ENCODE peak calls at places on chromosomes 16 and 17, in seven cellular contexts. L is heart left ventricle, Q is IMR-90, G is endothelial cell of umbilical vein, K is prostate gland, S is tibial nerve, O is A549. X is an unnamed sample.

GRCh38 chr17:28968269-28968913 is 17.1 kb upstream of the PHF12 start:
- DNase-seq in L (no peak), Q (no peak), G (no peak), K (no peak), S (no peak), O (no peak), X (no peak)

GRCh38 chr17:83194189-83194565 is 114.8 kb downstream of the METRNL start:
- DNase-seq in L (peak), Q (no peak), G (no peak), K (no peak), S (peak), O (no peak), X (no peak)

GRCh38 chr16:83619381-83620150 is 188.2 kb upstream of the HSBP1 start:
- DNase-seq in L (no peak), Q (no peak), G (no peak), K (no peak), S (no peak), O (no peak), X (no peak)

GRCh38 chr16:58970775-58971174 is 236.7 kb upstream of the GOT2 start:
- DNase-seq in L (no peak), Q (no peak), G (no peak), K (no peak), S (no peak), O (no peak), X (no peak)

GRCh38 chr17:1398900-1399299 is 1.1 kb downstream of the YWHAE start:
- DNase-seq in L (no peak), Q (peak), G (peak), K (peak), S (peak), O (no peak), X (no peak)

GRCh38 chr16:84829168-84829965 is 9.6 kb downstream of the CRISPLD2 start:
- DNase-seq in L (no peak), Q (peak), G (no peak), K (no peak), S (no peak), O (no peak), X (peak)

GRCh38 chr16:84500531-84500930 is 3.9 kb downstream of the MEAK7 start:
- DNase-seq in L (no peak), Q (no peak), G (no peak), K (no peak), S (no peak), O (no peak), X (no peak)

GRCh38 chr17:15291674-15292361 is 26.7 kb upstream of the PMP22 start:
- DNase-seq in L (peak), Q (peak), G (no peak), K (no peak), S (no peak), O (no peak), X (no peak)

GRCh38 chr17:31147507-31148202 is 52.9 kb downstream of the NF1 start:
- DNase-seq in L (no peak), Q (no peak), G (no peak), K (no peak), S (no peak), O (no peak), X (no peak)

GRCh38 chr17:7213895-7214299 is 5.7 kb downstream of the DLG4 start:
- DNase-seq in L (no peak), Q (peak), G (peak), K (peak), S (peak), O (peak), X (no peak)

GRCh38 chr17:48790607-48791127 is 26.4 kb downstream of the TTLL6 start:
- DNase-seq in L (no peak), Q (no peak), G (no peak), K (no peak), S (no peak), O (no peak), X (no peak)

GRCh38 chr16:2955438-2955778 is 8.7 kb upstream of the KREMEN2 start:
- DNase-seq in L (no peak), Q (no peak), G (no peak), K (no peak), S (no peak), O (no peak), X (no peak)

GRCh38 chr16:13906426-13907089 is 13.4 kb upstream of the ERCC4 start:
- DNase-seq in L (no peak), Q (no peak), G (no peak), K (no peak), S (no peak), O (no peak), X (no peak)

GRCh38 chr16:5036228-5037156 is 2.8 kb upstream of the NAGPA start:
- DNase-seq in L (no peak), Q (no peak), G (no peak), K (no peak), S (no peak), O (no peak), X (no peak)
- TF ChIP-seq POLR2A in L (no peak), Q (no peak), G (no peak), K (no peak), S (no peak), O (no peak), X (no peak)

GRCh38 chr17:45051060-45051719 is at the start of gene DCAKD:
- DNase-seq in L (peak), Q (peak), G (peak), K (peak), S (peak), O (peak), X (peak)
- TF ChIP-seq POLR2A in L (peak), Q (peak), G (peak), K (peak), S (peak), O (peak), X (peak)

DNA sequence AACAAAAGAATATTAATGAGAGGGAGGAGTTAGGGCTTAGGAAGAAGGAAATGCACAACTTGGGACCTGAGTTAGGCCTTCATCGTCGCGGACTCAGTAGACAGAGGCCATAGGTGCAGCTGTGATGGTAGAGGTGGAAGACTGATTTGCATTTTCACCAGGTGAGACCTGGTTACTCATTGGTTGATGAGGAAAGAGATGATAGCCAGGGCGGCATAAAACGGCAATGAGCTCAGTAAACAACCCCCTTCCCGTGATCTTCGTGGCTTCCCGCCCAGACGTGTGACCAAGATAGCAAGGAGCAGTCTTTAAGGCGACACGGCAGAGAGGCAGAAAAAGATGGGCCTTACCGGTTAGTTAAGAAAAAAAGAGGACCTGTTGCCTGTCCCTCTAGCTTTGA is at the start of gene TMC5:
- DNase-seq in L (no peak), Q (no peak), G (no peak), K (peak), S (no peak), O (no peak), X (no peak)
- TF ChIP-seq POLR2A in L (no peak), Q (no peak), G (no peak), K (no peak), S (no peak), O (no peak), X (no peak)

GRCh38 chr16:79079656-79080420 is 520.7 kb downstream of the MAF start:
- DNase-seq in L (no peak), Q (no peak), G (no peak), K (no peak), S (no peak), O (no peak), X (no peak)
- TF ChIP-seq POLR2A in L (no peak), Q (no peak), G (no peak), K (no peak), S (no peak), O (no peak), X (no peak)

GRCh38 chr16:66949472-66949871 is 11.6 kb upstream of the CES3 start:
- DNase-seq in L (no peak), Q (no peak), G (no peak), K (no peak), S (no peak), O (no peak), X (no peak)
- TF ChIP-seq POLR2A in L (no peak), Q (no peak), G (no peak), K (no peak), S (no peak), O (no peak), X (no peak)

DNA sequence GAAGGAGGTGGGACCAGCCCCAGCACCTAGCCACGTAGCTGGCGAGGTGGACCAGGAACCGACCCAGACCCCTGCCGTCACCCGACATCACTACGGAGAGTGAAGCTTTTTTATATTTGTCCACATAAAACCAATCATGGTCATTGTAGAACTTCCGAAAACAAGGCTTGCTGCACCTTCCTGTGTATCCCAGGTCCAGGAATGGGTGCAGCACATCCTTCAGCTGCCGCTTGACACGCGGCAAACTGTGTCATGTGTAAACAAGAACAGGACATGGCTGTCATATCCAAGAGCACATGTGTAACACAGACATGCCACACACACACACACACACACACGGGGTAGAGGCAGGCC is 1.4 kb downstream of the HBQ1 start:
- DNase-seq in L (no peak), Q (no peak), G (no peak), K (no peak), S (no peak), O (no peak), X (no peak)
- TF ChIP-seq POLR2A in L (no peak), Q (no peak), G (no peak), K (no peak), S (no peak), O (no peak), X (no peak)

GRCh38 chr16:89241187-89242003 is 23.9 kb downstream of the ZNF778 start:
- DNase-seq in L (peak), Q (peak), G (peak), K (peak), S (peak), O (peak), X (peak)
- TF ChIP-seq POLR2A in L (peak), Q (peak), G (no peak), K (peak), S (peak), O (peak), X (peak)

GRCh38 chr17:41794603-41794975 is 8.1 kb upstream of the JUP start:
- DNase-seq in L (no peak), Q (no peak), G (no peak), K (no peak), S (no peak), O (no peak), X (no peak)

GRCh38 chr17:41793749-41794602 is 7.5 kb upstream of the JUP start:
- DNase-seq in L (no peak), Q (peak), G (peak), K (no peak), S (no peak), O (no peak), X (no peak)

GRCh38 chr17:41797377-41797776 is 10.9 kb upstream of the JUP start:
- DNase-seq in L (no peak), Q (no peak), G (no peak), K (no peak), S (no peak), O (no peak), X (no peak)

GRCh38 chr17:41796066-41796895 is 9.8 kb upstream of the JUP start:
- DNase-seq in L (no peak), Q (no peak), G (no peak), K (no peak), S (no peak), O (no peak), X (no peak)

DNA sequence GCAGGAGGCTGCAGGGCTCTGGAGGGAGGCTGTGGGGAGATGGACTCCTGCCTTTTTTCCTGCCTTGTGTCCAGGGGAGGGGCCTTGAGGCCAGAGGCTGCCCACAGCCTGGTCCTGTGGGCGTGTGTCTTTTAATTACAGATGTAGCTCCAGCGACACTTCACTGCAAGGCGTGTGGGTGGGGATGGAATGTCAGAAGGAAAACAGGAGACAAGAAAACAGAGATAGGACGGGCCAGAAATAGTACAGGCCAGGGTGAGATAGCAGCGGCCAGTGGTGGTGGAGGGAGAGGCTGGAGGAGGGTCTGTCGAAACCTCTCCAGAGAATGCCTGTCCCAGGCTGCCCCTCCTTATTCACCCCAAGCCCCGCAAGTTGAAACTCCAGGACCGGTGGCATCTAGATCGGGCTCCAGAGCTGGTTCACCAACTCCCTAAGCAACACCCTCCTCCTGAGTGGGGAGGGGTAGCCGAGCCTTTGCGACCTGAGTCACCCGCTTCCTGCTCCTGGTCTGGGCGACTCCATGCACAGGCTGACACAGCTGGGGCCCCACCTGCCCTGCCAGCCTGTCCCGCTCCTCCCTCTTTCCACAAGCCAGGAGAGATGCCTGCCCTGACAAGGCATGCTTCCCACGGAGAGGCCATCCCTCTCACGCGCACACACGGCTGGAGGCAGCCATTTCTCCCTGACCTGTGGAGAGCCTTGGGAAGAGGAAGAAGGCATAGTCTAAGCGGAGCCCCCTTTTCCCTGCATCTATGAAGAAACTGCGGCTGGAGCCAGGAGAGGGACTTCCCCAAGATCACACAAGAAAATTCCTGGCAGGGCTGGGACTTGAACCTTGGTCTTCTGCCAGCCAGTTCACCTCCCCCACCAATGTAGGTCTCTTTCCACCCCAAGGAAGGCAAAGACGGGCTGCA is 6.6 kb upstream of the JUP start:
- DNase-seq in L (peak), Q (peak), G (peak), K (peak), S (no peak), O (peak), X (peak)
- TF ChIP-seq POLR2A in L (peak), Q (no peak), G (no peak), K (peak), S (no peak), O (peak), X (peak)

GRCh38 chr17:57892820-57893595 is 43.2 kb upstream of the MRPS23 start:
- DNase-seq in L (peak), Q (peak), G (peak), K (peak), S (peak), O (peak), X (peak)
- TF ChIP-seq POLR2A in L (no peak), Q (no peak), G (no peak), K (peak), S (no peak), O (no peak), X (peak)

X was measured in H54.